ENCODE peak calls at places on chromosomes 7 and 10, in seven cellular contexts. N is ovary, M is prostate gland, L is GM23338, Y is sigmoid colon, O is heart right ventricle, V is tibial nerve. R is an unnamed sample.

GRCh38 chr7:139118234-139118802 is 8.8 kb upstream of the ZC3HAV1 start:
- DNase-seq in Y (no peak), N (no peak), M (no peak), V (no peak), O (no peak), L (peak; percentile 53), R (no peak)

GRCh38 chr7:44194069-44194468 is 4.8 kb upstream of the GCK start:
- DNase-seq in N (no peak), L (no peak), Y (no peak), M (no peak), O (no peak), V (no peak), R (no peak)

GRCh38 chr10:126867567-126868365 is 37.5 kb upstream of the DOCK1 start:
- DNase-seq in L (no peak), O (no peak), V (no peak), Y (no peak), N (no peak), M (no peak), R (no peak)

GRCh38 chr7:115840702-115841101 is 189.9 kb downstream of the TFEC start:
- DNase-seq in Y (no peak), N (no peak), M (no peak), V (no peak), L (no peak), O (no peak), R (no peak)

GRCh38 chr10:124696446-124697392 is 47.5 kb downstream of the FAM53B start:
- DNase-seq in Y (no peak), V (no peak), L (no peak), M (no peak), N (no peak), O (no peak), R (no peak)

GRCh38 chr7:28068811-28069216 is 111.8 kb downstream of the JAZF1 start:
- DNase-seq in N (no peak), O (no peak), L (no peak), V (no peak), Y (no peak), M (no peak), R (no peak)

GRCh38 chr10:120783901-120784300 is 67.3 kb upstream of the WDR11 start:
- DNase-seq in L (no peak), V (no peak), O (no peak), N (no peak), Y (no peak), M (no peak), R (no peak)

GRCh38 chr10:97185326-97186058 is at the start of gene SLIT1:
- DNase-seq in M (no peak), O (no peak), N (no peak), Y (no peak), V (no peak), L (peak; percentile 74), R (no peak)

GRCh38 chr10:86163522-86164215 is 202.9 kb downstream of the GRID1 start:
- DNase-seq in L (no peak), O (no peak), M (no peak), N (no peak), Y (peak; percentile 44), V (no peak), R (no peak)

GRCh38 chr10:50636576-50636975 is 12.8 kb upstream of the SGMS1 start:
- DNase-seq in M (no peak), V (no peak), Y (no peak), L (no peak), N (no peak), O (no peak), R (no peak)

GRCh38 chr7:42856605-42856987 is 55.3 kb downstream of the C7orf25 start:
- DNase-seq in V (no peak), N (no peak), O (no peak), L (no peak), Y (no peak), M (no peak), R (no peak)

GRCh38 chr7:33964417-33965115 is 59.2 kb downstream of the BMPER start:
- DNase-seq in V (no peak), O (no peak), M (no peak), Y (no peak), L (no peak), N (no peak), R (no peak)

GRCh38 chr7:126778101-126778500 is 474.6 kb downstream of the GRM8 start:
- DNase-seq in L (peak; percentile 41), N (no peak), Y (no peak), O (no peak), M (no peak), V (no peak), R (no peak)

GRCh38 chr10:132883391-132883881 is 58.9 kb downstream of the CFAP46 start:
- DNase-seq in O (no peak), M (no peak), V (no peak), Y (peak; percentile 28), L (no peak), N (peak; percentile 0), R (no peak)

GRCh38 chr10:94402204-94403033 is at the start of gene TBC1D12:
- DNase-seq in Y (peak; percentile 98), M (peak; percentile 95), O (peak; percentile 97), L (peak; percentile 99), N (peak; percentile 93), V (peak; percentile 83), R (peak; percentile 97)
- TF ChIP-seq CTCF in Y (no peak), M (peak; percentile 4), O (no peak), L (no peak), N (no peak), V (no peak), R (peak; percentile 17)

GRCh38 chr7:137657476-137658193 is 189.1 kb downstream of the DGKI start:
- DNase-seq in V (no peak), O (no peak), L (no peak), M (no peak), Y (no peak), N (no peak), R (no peak)
- H3K36me3 ChIP-seq in V (no peaks in the 10 kb centered on the region), O (no peaks in the 10 kb centered on the region), L (no peaks in the 10 kb centered on the region), M (no peaks in the 10 kb centered on the region), Y (no peaks in the 10 kb centered on the region), N (no peaks in the 10 kb centered on the region), R (no peaks in the 10 kb centered on the region)

GRCh38 chr7:90194911-90195809 is 16.4 kb upstream of the STEAP2 start:
- DNase-seq in V (no peak), O (no peak), Y (no peak), M (no peak), N (no peak), L (no peak), R (no peak)
- H3K27ac ChIP-seq in V (no peak overlapping the region), O (no peak overlapping the region), Y (no peak overlapping the region), M (no peak overlapping the region), N (no peak overlapping the region), L (no peak overlapping the region), R (no peak overlapping the region)

DNA sequence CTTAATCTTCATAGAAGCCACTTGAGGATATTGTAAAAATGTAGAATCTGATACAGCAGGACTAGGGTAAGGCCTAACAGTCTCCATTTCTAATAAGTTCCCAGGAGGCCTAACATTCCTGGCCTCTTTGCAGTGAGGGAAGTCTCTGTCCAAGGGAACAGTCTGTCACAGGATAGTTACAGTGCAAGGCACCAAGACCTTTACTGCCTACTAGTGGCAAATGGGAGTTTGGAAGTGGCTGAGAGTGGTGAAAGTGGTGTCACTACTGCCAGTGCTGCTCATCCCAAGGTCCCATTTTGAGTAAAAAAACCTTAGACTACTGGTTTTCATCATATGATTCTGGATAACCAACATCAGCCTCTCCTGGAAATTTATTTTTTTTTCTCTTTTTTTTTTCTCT is 619.5 kb upstream of the SEMA3D start:
- DNase-seq in Y (no peak), N (no peak), O (no peak), L (peak; percentile 61), V (no peak), M (no peak), R (no peak)
- TF ChIP-seq CTCF in Y (no peak), N (no peak), O (no peak), L (peak; percentile 49), V (no peak), M (no peak), R (no peak)

GRCh38 chr7:75571209-75571608 is 79.1 kb downstream of the SPDYE5 start:
- DNase-seq in L (no peak), N (no peak), M (no peak), Y (no peak), O (no peak), V (no peak), R (no peak)
- H3K36me3 ChIP-seq in L (peaks cover 32% of the 10 kb centered on the region), N (no peaks in the 10 kb centered on the region), M (no peaks in the 10 kb centered on the region), Y (peaks cover 43% of the 10 kb centered on the region), O (no peaks in the 10 kb centered on the region), V (peaks cover 8% of the 10 kb centered on the region), R (peaks cover 32% of the 10 kb centered on the region)

GRCh38 chr10:122102867-122103525 is 114.0 kb downstream of the TACC2 start:
- DNase-seq in M (no peak), V (no peak), Y (peak; percentile 20), O (no peak), N (no peak), L (no peak), R (no peak)

GRCh38 chr10:122102146-122102866 is 113.3 kb downstream of the TACC2 start:
- DNase-seq in Y (no peak), L (no peak), V (no peak), M (no peak), N (no peak), O (no peak), R (no peak)

GRCh38 chr10:122099562-122099961 is 110.6 kb downstream of the TACC2 start:
- DNase-seq in O (no peak), Y (no peak), L (no peak), N (no peak), M (no peak), V (no peak), R (no peak)

GRCh38 chr10:122097935-122098334 is 109.0 kb downstream of the TACC2 start:
- DNase-seq in M (no peak), V (no peak), Y (no peak), N (no peak), O (no peak), L (no peak), R (no peak)

DNA sequence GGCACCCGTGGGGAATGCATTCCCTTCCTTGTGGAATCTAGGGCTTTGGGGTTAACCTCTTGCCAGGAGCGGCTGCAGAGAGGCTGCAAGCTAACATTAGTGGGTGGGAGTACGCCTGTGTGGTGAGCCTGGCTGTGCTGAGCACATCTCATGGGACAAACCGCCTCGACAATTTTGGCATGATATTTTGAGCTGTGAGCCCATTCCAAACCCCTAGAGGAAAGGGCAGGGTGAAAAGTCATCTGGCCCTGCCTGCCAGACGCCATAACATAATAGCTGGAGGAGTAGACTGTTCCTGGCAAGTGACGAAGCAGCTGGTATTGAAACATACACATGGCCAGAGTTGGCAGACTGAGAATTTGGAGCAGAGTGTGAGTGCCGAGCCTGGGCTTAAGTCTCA is 110.0 kb downstream of the TACC2 start:
- DNase-seq in O (no peak), Y (no peak), L (no peak), N (no peak), M (no peak), V (no peak), R (no peak)
- H3K27ac ChIP-seq in O (no peak overlapping the region), Y (peak overlapping the region; percentile 45), L (no peak overlapping the region), N (no peak overlapping the region), M (no peak overlapping the region), V (no peak overlapping the region), R (peak overlapping the region; percentile 48)

GRCh38 chr7:52689912-52690311 is 345.5 kb upstream of the POM121L12 start:
- DNase-seq in Y (no peak), L (peak; percentile 25), N (no peak), V (no peak), M (no peak), O (no peak), R (no peak)
- TF ChIP-seq CTCF in Y (no peak), L (no peak), N (no peak), V (no peak), M (no peak), O (no peak), R (no peak)

R was measured in right atrium auricular region.